ENCODE peak calls at places on chromosomes 13 and 19, in eight cellular contexts. One of them, this sample, is unnamed.

GRCh38 chr13:73368608-73369007 is 309.8 kb downstream of the KLF5 start:
- DNase-seq in GM12878: no peak
- DNase-seq in Peyer's patch: no peak
- DNase-seq in GM12865: no peak
- DNase-seq in cardiac fibroblast: no peak
- DNase-seq in PC-9: peak
- DNase-seq in breast epithelium: no peak
- DNase-seq in A673: no peak
- DNase-seq in this sample: no peak

GRCh38 chr19:3573162-3573857 is 566 bp downstream of the HMG20B start:
- DNase-seq in GM12878: no peak
- DNase-seq in Peyer's patch: no peak
- DNase-seq in GM12865: peak
- DNase-seq in cardiac fibroblast: no peak
- DNase-seq in PC-9: no peak
- DNase-seq in breast epithelium: no peak
- DNase-seq in A673: no peak
- DNase-seq in this sample: peak

GRCh38 chr19:30799854-30800755 is 427.9 kb downstream of the ZNF536 start:
- DNase-seq in GM12878: no peak
- DNase-seq in Peyer's patch: no peak
- DNase-seq in GM12865: no peak
- DNase-seq in cardiac fibroblast: no peak
- DNase-seq in PC-9: peak
- DNase-seq in breast epithelium: no peak
- DNase-seq in A673: no peak
- DNase-seq in this sample: no peak

GRCh38 chr13:36552334-36552733 is 120.0 kb downstream of the CCNA1 start:
- DNase-seq in GM12878: no peak
- DNase-seq in Peyer's patch: no peak
- DNase-seq in GM12865: no peak
- DNase-seq in cardiac fibroblast: no peak
- DNase-seq in PC-9: no peak
- DNase-seq in breast epithelium: no peak
- DNase-seq in A673: no peak
- DNase-seq in this sample: no peak

GRCh38 chr19:24098359-24098758 is 11.4 kb downstream of the ZNF254 start:
- DNase-seq in GM12878: no peak
- DNase-seq in Peyer's patch: no peak
- DNase-seq in GM12865: no peak
- DNase-seq in cardiac fibroblast: peak
- DNase-seq in PC-9: no peak
- DNase-seq in breast epithelium: no peak
- DNase-seq in A673: no peak
- DNase-seq in this sample: peak

GRCh38 chr13:68481130-68481529 is 1251.0 kb upstream of the PCDH9 start:
- DNase-seq in GM12878: no peak
- DNase-seq in Peyer's patch: no peak
- DNase-seq in GM12865: no peak
- DNase-seq in cardiac fibroblast: no peak
- DNase-seq in PC-9: no peak
- DNase-seq in breast epithelium: no peak
- DNase-seq in A673: no peak
- DNase-seq in this sample: no peak

GRCh38 chr19:1112254-1113208 is 8.7 kb downstream of the GPX4 start:
- DNase-seq in GM12878: no peak
- DNase-seq in Peyer's patch: peak
- DNase-seq in GM12865: no peak
- DNase-seq in cardiac fibroblast: no peak
- DNase-seq in PC-9: no peak
- DNase-seq in breast epithelium: peak
- DNase-seq in A673: no peak
- DNase-seq in this sample: no peak

GRCh38 chr19:45469835-45470146 is 2.0 kb downstream of the FOSB start:
- DNase-seq in GM12878: no peak
- DNase-seq in Peyer's patch: peak
- DNase-seq in GM12865: peak
- DNase-seq in cardiac fibroblast: no peak
- DNase-seq in PC-9: no peak
- DNase-seq in breast epithelium: no peak
- DNase-seq in A673: peak
- DNase-seq in this sample: peak

GRCh38 chr19:11699931-11700794 is 38.6 kb downstream of the ZNF823 start:
- DNase-seq in GM12878: no peak
- DNase-seq in Peyer's patch: no peak
- DNase-seq in GM12865: peak
- DNase-seq in cardiac fibroblast: peak
- DNase-seq in PC-9: peak
- DNase-seq in breast epithelium: no peak
- DNase-seq in A673: peak
- DNase-seq in this sample: peak

GRCh38 chr13:105969761-105970160 is 565.7 kb downstream of the EFNB2 start:
- DNase-seq in GM12878: no peak
- DNase-seq in Peyer's patch: no peak
- DNase-seq in GM12865: no peak
- DNase-seq in cardiac fibroblast: no peak
- DNase-seq in PC-9: no peak
- DNase-seq in breast epithelium: no peak
- DNase-seq in A673: no peak
- DNase-seq in this sample: no peak

GRCh38 chr19:48541813-48542212 is 10.2 kb upstream of the SULT2B1 start:
- DNase-seq in GM12878: no peak
- DNase-seq in Peyer's patch: no peak
- DNase-seq in GM12865: no peak
- DNase-seq in cardiac fibroblast: no peak
- DNase-seq in PC-9: no peak
- DNase-seq in breast epithelium: no peak
- DNase-seq in A673: no peak
- DNase-seq in this sample: no peak

GRCh38 chr13:44197791-44198770 is 175.5 kb upstream of the SERP2 start:
- DNase-seq in GM12878: peak
- DNase-seq in Peyer's patch: no peak
- DNase-seq in GM12865: peak
- DNase-seq in cardiac fibroblast: no peak
- DNase-seq in PC-9: no peak
- DNase-seq in breast epithelium: no peak
- DNase-seq in A673: no peak
- DNase-seq in this sample: peak

GRCh38 chr13:110047511-110047910 is 259.4 kb downstream of the COL4A1 start:
- DNase-seq in GM12878: no peak
- DNase-seq in Peyer's patch: no peak
- DNase-seq in GM12865: no peak
- DNase-seq in cardiac fibroblast: peak
- DNase-seq in PC-9: no peak
- DNase-seq in breast epithelium: no peak
- DNase-seq in A673: no peak
- DNase-seq in this sample: peak

GRCh38 chr13:45812599-45813372 is 38.8 kb downstream of the SIAH3 start:
- DNase-seq in GM12878: no peak
- DNase-seq in Peyer's patch: no peak
- DNase-seq in GM12865: no peak
- DNase-seq in cardiac fibroblast: no peak
- DNase-seq in PC-9: no peak
- DNase-seq in breast epithelium: no peak
- DNase-seq in A673: no peak
- DNase-seq in this sample: no peak

GRCh38 chr13:45820106-45820838 is 31.3 kb downstream of the SIAH3 start:
- DNase-seq in GM12878: no peak
- DNase-seq in Peyer's patch: no peak
- DNase-seq in GM12865: no peak
- DNase-seq in cardiac fibroblast: no peak
- DNase-seq in PC-9: no peak
- DNase-seq in breast epithelium: no peak
- DNase-seq in A673: no peak
- DNase-seq in this sample: no peak

GRCh38 chr13:45823583-45823982 is 28.0 kb downstream of the SIAH3 start:
- DNase-seq in GM12878: no peak
- DNase-seq in Peyer's patch: no peak
- DNase-seq in GM12865: no peak
- DNase-seq in cardiac fibroblast: no peak
- DNase-seq in PC-9: no peak
- DNase-seq in breast epithelium: no peak
- DNase-seq in A673: no peak
- DNase-seq in this sample: no peak

GRCh38 chr13:45821861-45822260 is 29.7 kb downstream of the SIAH3 start:
- DNase-seq in GM12878: no peak
- DNase-seq in Peyer's patch: no peak
- DNase-seq in GM12865: no peak
- DNase-seq in cardiac fibroblast: no peak
- DNase-seq in PC-9: no peak
- DNase-seq in breast epithelium: no peak
- DNase-seq in A673: no peak
- DNase-seq in this sample: no peak

GRCh38 chr13:45817833-45818232 is 33.7 kb downstream of the SIAH3 start:
- DNase-seq in GM12878: no peak
- DNase-seq in Peyer's patch: no peak
- DNase-seq in GM12865: no peak
- DNase-seq in cardiac fibroblast: no peak
- DNase-seq in PC-9: no peak
- DNase-seq in breast epithelium: no peak
- DNase-seq in A673: no peak
- DNase-seq in this sample: peak
- TF ChIP-seq CTCF in GM12878: no peak
- TF ChIP-seq CTCF in Peyer's patch: no peak
- TF ChIP-seq CTCF in GM12865: no peak
- TF ChIP-seq CTCF in cardiac fibroblast: no peak
- TF ChIP-seq CTCF in PC-9: no peak
- TF ChIP-seq CTCF in breast epithelium: no peak
- TF ChIP-seq CTCF in A673: peak
- TF ChIP-seq CTCF in this sample: peak

DNA sequence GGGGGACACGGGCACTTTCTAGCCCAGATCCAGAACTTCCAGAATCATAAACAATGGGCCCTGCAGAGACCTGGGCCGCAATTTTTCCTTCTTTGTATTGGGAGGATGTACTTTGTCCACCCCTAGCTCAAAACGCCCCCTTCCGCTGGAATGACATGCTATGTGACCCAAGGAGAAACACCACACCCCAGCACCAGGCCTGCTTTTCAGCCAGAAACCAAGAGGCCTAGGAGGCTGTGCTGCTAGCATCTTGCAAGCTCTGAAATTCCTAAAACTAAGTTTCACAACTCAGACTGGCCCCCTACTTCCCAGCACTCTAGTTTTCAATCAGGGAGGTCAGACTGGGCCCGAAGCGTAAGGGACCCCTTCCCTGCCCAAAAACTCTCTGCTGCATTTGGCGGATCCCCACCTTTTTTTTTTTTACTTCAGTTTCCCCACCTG is 538 bp downstream of the LSM4 start:
- DNase-seq in GM12878: no peak
- DNase-seq in Peyer's patch: peak
- DNase-seq in GM12865: peak
- DNase-seq in cardiac fibroblast: peak
- DNase-seq in PC-9: no peak
- DNase-seq in breast epithelium: no peak
- DNase-seq in A673: peak
- DNase-seq in this sample: peak
- TF ChIP-seq CTCF in GM12878: peak
- TF ChIP-seq CTCF in Peyer's patch: no peak
- TF ChIP-seq CTCF in GM12865: peak
- TF ChIP-seq CTCF in cardiac fibroblast: peak
- TF ChIP-seq CTCF in PC-9: peak
- TF ChIP-seq CTCF in breast epithelium: no peak
- TF ChIP-seq CTCF in A673: peak
- TF ChIP-seq CTCF in this sample: peak

GRCh38 chr19:49640113-49640898 is at the start of gene RRAS:
- DNase-seq in GM12878: peak
- DNase-seq in Peyer's patch: peak
- DNase-seq in GM12865: peak
- DNase-seq in cardiac fibroblast: peak
- DNase-seq in PC-9: peak
- DNase-seq in breast epithelium: peak
- DNase-seq in A673: peak
- DNase-seq in this sample: peak
- TF ChIP-seq CTCF in GM12878: no peak
- TF ChIP-seq CTCF in Peyer's patch: no peak
- TF ChIP-seq CTCF in GM12865: no peak
- TF ChIP-seq CTCF in cardiac fibroblast: no peak
- TF ChIP-seq CTCF in PC-9: no peak
- TF ChIP-seq CTCF in breast epithelium: no peak
- TF ChIP-seq CTCF in A673: no peak
- TF ChIP-seq CTCF in this sample: no peak

GRCh38 chr13:24516919-24517318 is 4.3 kb upstream of the PARP4 start:
- DNase-seq in GM12878: no peak
- DNase-seq in Peyer's patch: no peak
- DNase-seq in GM12865: no peak
- DNase-seq in cardiac fibroblast: no peak
- DNase-seq in PC-9: no peak
- DNase-seq in breast epithelium: no peak
- DNase-seq in A673: no peak
- DNase-seq in this sample: no peak

GRCh38 chr13:24506698-24507335 is 5.8 kb downstream of the PARP4 start:
- DNase-seq in GM12878: no peak
- DNase-seq in Peyer's patch: no peak
- DNase-seq in GM12865: no peak
- DNase-seq in cardiac fibroblast: no peak
- DNase-seq in PC-9: no peak
- DNase-seq in breast epithelium: no peak
- DNase-seq in A673: no peak
- DNase-seq in this sample: no peak

GRCh38 chr13:24511824-24512207 is 762 bp downstream of the PARP4 start:
- DNase-seq in GM12878: peak
- DNase-seq in Peyer's patch: no peak
- DNase-seq in GM12865: no peak
- DNase-seq in cardiac fibroblast: no peak
- DNase-seq in PC-9: no peak
- DNase-seq in breast epithelium: no peak
- DNase-seq in A673: no peak
- DNase-seq in this sample: no peak

GRCh38 chr13:24511019-24511823 is 1.4 kb downstream of the PARP4 start:
- DNase-seq in GM12878: peak
- DNase-seq in Peyer's patch: peak
- DNase-seq in GM12865: peak
- DNase-seq in cardiac fibroblast: peak
- DNase-seq in PC-9: peak
- DNase-seq in breast epithelium: no peak
- DNase-seq in A673: peak
- DNase-seq in this sample: peak

DNA sequence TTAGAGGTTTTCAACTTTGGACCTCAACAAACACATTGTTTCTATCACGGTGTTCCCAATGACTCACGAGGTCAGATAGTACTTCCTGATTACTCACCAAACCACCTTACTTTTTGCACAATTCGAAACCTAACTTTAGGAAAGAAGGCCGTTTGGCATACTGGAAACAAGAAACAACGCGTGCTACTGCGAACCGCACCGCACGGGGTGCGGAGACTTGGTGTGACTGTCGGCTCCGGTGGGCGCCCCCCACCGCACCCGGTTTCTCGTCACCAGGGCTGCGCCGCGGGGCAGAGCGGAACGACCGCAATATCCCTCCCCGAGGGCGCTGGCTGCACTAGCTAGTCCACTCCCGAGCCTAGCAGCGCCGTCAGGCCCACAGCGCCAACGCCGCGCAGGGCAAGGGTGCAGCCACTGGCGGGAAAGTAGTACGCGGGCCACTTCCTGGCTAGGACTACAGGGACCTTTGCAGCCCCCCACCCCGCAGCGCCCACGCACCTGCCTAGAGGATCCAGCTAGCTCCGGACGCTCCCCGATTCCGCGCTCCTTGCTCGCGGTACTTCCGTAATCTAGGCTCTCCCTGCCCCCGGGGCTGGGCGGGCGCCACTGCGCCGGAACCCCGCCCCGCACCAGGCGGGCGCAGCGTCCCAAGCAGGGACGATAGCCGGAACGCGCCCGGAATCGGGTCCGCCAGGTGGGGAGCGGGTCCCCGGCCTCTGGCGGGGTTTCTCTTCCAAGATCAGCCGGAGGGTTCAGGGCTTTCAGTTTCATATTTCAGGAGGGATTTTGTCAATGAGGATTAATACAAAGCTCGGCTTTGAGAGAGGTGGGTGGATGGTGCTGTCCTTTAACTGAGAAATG is at the start of gene PARP4:
- DNase-seq in GM12878: peak
- DNase-seq in Peyer's patch: peak
- DNase-seq in GM12865: peak
- DNase-seq in cardiac fibroblast: peak
- DNase-seq in PC-9: peak
- DNase-seq in breast epithelium: peak
- DNase-seq in A673: peak
- DNase-seq in this sample: peak
- TF ChIP-seq CTCF in GM12878: no peak
- TF ChIP-seq CTCF in Peyer's patch: no peak
- TF ChIP-seq CTCF in GM12865: no peak
- TF ChIP-seq CTCF in cardiac fibroblast: no peak
- TF ChIP-seq CTCF in PC-9: no peak
- TF ChIP-seq CTCF in breast epithelium: no peak
- TF ChIP-seq CTCF in A673: no peak
- TF ChIP-seq CTCF in this sample: no peak